ENCODE peak calls at places on chromosomes 7 and 10, in five cellular contexts. K is GM23338, J is NB4, B is HepG2, W is HFF-Myc. I is an unnamed sample.

GRCh38 chr7:35731349-35731748 is 36.4 kb upstream of the HERPUD2 start:
- DNase-seq in J (no peak), B (peak), K (no peak), W (no peak), I (no peak)

GRCh38 chr7:148590533-148590932 is at the start of gene C7orf33:
- DNase-seq in B (no peak), W (no peak), J (no peak), K (no peak), I (no peak)

GRCh38 chr7:96998765-96999164 is 6.6 kb upstream of the DLX6 start:
- DNase-seq in K (peak), B (no peak), J (no peak), W (no peak), I (no peak)

GRCh38 chr10:132302421-132302820 is 5.3 kb downstream of the STK32C start:
- DNase-seq in W (no peak), J (no peak), B (no peak), K (no peak), I (no peak)

GRCh38 chr7:37504791-37505190 is 56.1 kb upstream of the ELMO1 start:
- DNase-seq in W (no peak), J (no peak), B (no peak), K (no peak), I (no peak)

GRCh38 chr7:116779921-116780320 is 82.5 kb upstream of the CAPZA2 start:
- DNase-seq in B (no peak), W (no peak), K (no peak), J (no peak), I (no peak)

GRCh38 chr7:28675429-28675828 is 263.1 kb downstream of the CREB5 start:
- DNase-seq in B (no peak), J (no peak), K (peak), W (no peak), I (no peak)

GRCh38 chr10:63252095-63252762 is 119.1 kb downstream of the NRBF2 start:
- DNase-seq in K (peak), J (no peak), B (peak), W (no peak), I (no peak)

GRCh38 chr10:124732931-124733536 is 11.1 kb downstream of the FAM53B start:
- DNase-seq in W (no peak), B (no peak), K (no peak), J (no peak), I (no peak)

GRCh38 chr10:21372651-21373410 is 152.7 kb downstream of the SKIDA1 start:
- DNase-seq in B (no peak), W (peak), J (peak), K (peak), I (peak)

GRCh38 chr7:78443811-78444210 is 645.2 kb downstream of the PHTF2 start:
- DNase-seq in K (peak), J (no peak), B (no peak), W (no peak), I (no peak)

GRCh38 chr7:157089100-157089510 is 49.6 kb upstream of the UBE3C start:
- DNase-seq in W (no peak), B (peak), J (peak), K (no peak), I (no peak)

GRCh38 chr7:39399976-39400375 is 166.2 kb upstream of the YAE1 start:
- DNase-seq in K (peak), B (no peak), W (no peak), J (no peak), I (no peak)

GRCh38 chr7:98230746-98231471 is 19.7 kb downstream of the BHLHA15 start:
- DNase-seq in W (no peak), B (no peak), K (no peak), J (no peak), I (no peak)

GRCh38 chr7:34128762-34129161 is 223.4 kb downstream of the BMPER start:
- DNase-seq in K (no peak), B (no peak), W (peak), J (no peak), I (peak)

GRCh38 chr10:58746470-58747185 is 234.0 kb downstream of the BICC1 start:
- DNase-seq in J (no peak), K (peak), B (no peak), W (no peak), I (no peak)

GRCh38 chr7:150368884-150369739 is 490 bp downstream of the REPIN1 start:
- DNase-seq in K (peak), W (no peak), B (peak), J (peak), I (no peak)

GRCh38 chr10:89206402-89207180 is 526 bp downstream of the CH25H start:
- DNase-seq in K (peak), B (no peak), J (peak), W (no peak), I (no peak)

GRCh38 chr7:70588610-70589009 is 543.3 kb upstream of the GALNT17 start:
- DNase-seq in W (no peak), K (no peak), B (no peak), J (no peak), I (no peak)

GRCh38 chr7:70589590-70589989 is 542.4 kb upstream of the GALNT17 start:
- DNase-seq in J (no peak), B (no peak), K (no peak), W (no peak), I (no peak)

GRCh38 chr7:70587739-70588138 is 544.2 kb upstream of the GALNT17 start:
- DNase-seq in W (no peak), B (peak), K (no peak), J (no peak), I (no peak)

GRCh38 chr7:70588151-70588550 is 543.8 kb upstream of the GALNT17 start:
- DNase-seq in B (no peak), W (no peak), K (no peak), J (no peak), I (no peak)

GRCh38 chr7:70589010-70589409 is 542.9 kb upstream of the GALNT17 start:
- DNase-seq in W (no peak), B (no peak), J (no peak), K (peak), I (no peak)
- TF ChIP-seq CTCF in W (no peak), B (no peak), J (no peak), K (peak), I (no peak)

DNA sequence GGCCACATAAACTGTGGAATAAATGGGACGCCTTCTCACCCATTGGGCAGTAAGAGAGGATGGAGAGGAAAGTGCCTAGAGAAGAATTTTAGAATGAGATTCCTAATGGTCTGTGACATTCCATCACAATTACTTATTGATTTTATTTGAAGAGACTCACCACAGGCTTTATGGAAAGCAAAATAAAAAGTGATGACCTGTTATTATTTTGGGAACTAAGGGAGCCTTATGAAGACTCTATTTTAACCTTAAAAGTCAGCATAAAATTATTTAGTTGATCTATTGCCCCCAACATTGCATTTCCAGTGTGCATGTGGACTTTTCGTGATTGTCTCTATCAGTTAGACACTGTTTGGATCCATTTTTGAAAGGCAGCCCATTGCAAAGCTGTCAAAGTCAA is 107.5 kb downstream of the PCLO start:
- DNase-seq in K (no peak), W (no peak), J (no peak), B (no peak), I (no peak)
- H3K4me3 ChIP-seq in K (no peak), W (no peak), J (no peak), B (no peak), I (no peak)

GRCh38 chr10:95693668-95694534 is at the start of gene TCTN3:
- DNase-seq in B (peak), W (peak), K (peak), J (peak), I (peak)

GRCh38 chr10:95693331-95693667 is 428 bp downstream of the TCTN3 start:
- DNase-seq in B (no peak), K (peak), W (no peak), J (peak), I (no peak)

GRCh38 chr10:95683966-95684365 is 9.8 kb downstream of the TCTN3 start:
- DNase-seq in B (no peak), W (no peak), J (no peak), K (no peak), I (no peak)

DNA sequence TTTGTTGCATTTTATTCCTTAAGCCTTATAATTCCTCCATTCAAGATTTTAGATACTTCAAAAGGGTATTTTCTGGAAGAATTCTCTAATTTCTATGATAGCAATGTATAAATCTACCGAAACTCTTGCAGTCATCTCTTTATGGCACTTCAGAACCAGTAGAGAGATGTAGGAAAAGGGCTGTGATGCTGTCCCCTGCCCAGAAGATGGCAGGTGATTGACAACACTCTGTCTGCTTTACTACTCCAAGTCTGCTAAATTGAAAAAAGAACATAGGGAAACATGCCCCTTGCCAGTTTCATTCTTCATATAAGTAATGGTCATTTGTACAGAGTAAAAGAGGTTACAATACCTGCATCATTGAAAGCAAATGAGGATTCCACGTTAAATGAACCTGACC is 5.1 kb downstream of the TCTN3 start:
- DNase-seq in J (peak), B (no peak), W (no peak), K (no peak), I (no peak)
- TF ChIP-seq CTCF in J (no peak), B (no peak), W (no peak), K (no peak), I (no peak)

DNA sequence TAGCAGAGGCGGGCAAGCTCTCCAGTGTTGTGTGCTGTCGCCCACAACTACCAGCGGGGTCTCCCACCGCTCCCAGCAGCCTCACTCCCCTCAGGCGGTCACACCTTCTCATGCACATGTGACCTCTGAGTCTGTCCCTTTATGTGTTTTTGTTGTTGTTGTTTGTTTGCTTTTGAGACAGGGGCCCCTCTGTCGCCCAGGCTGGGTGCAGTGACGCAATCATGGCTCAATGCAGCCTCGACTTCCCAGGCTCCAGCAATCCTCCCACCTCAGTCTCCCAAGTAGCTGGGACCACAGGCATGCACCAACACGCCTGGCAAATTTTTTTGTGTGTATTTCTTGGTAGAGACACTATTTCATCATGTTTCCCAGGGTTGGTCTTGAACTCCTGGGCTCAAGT is 1.5 kb downstream of the CPSF4 start:
- DNase-seq in J (no peak), B (no peak), W (no peak), K (peak), I (peak)
- H3K4me3 ChIP-seq in J (peak), B (peak), W (peak), K (peak), I (peak)

DNA sequence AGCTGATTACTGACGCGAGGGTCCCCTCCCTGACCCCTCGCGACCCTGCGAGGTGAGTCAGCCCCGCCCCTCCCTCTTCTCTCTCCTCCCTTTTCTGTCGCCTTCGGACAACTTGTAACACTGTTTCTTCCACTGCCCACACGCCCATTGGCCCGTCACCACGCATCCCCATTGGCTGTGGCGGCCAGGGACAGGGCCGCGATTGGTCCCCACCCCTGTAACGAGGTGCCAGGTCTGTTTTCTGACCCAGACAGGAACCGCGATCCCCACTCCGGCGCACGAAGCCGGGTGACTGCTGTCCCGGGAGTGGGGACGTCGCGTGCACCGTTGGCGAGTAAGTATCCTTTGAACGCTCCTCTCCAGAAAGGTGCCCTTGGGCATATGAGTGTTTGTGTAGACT is at the start of gene STRA8:
- DNase-seq in J (no peak), W (no peak), K (no peak), B (no peak), I (no peak)
- TF ChIP-seq CTCF in J (no peak), W (no peak), K (no peak), B (no peak), I (no peak)

GRCh38 chr10:79445217-79445707 is at the start of gene ZCCHC24:
- DNase-seq in K (peak), J (peak), B (no peak), W (no peak), I (no peak)

GRCh38 chr10:79442171-79443040 is 3.0 kb downstream of the ZCCHC24 start:
- DNase-seq in W (no peak), B (no peak), K (no peak), J (no peak), I (no peak)

GRCh38 chr10:79441433-79441832 is 4.0 kb downstream of the ZCCHC24 start:
- DNase-seq in B (no peak), W (no peak), K (no peak), J (no peak), I (no peak)

GRCh38 chr10:79444243-79445119 is 943 bp downstream of the ZCCHC24 start:
- DNase-seq in B (no peak), J (peak), K (peak), W (no peak), I (no peak)

DNA sequence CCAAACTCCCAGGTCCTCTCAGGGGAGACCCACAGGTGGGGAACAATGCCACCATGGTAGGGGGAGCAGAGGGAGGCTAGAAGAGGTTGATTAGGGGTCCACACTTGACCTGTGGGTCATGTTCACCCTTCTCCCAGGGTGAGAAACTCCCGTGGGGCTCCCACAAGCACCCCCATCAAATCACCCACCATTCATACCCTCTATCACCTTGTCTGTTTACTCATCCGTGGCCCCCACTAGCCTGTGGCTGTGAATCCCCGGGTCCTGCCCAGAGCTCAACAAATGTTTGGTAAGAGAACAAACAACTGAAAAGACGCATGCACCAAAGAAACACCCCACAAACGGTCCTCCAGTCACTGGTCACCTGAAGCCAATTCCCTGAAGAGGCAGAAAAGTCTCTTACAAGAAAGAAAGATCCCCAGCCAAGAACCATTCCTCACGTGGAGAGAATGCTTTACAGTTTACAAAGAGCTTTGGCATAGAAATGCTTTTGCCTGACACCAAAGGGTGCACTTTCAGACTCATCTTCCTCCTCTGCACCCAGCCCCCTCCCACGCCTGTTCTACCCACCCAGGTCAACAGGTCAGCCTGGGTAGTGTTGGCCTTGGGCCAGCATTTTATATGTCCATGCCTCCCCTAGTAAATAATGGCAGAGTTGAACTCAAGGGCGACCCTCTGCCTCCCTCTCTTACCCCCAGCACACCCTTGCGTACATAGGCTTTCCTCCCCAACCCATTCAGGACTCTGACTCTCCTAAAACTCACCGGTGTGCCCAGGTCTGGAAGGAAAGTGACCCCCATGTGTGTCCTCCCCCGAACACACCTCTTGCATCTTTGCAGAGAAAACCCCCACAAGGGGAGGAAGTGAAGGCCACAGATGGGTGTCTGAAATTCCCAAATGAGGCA is 1.8 kb downstream of the ZCCHC24 start:
- DNase-seq in W (no peak), J (peak), K (no peak), B (no peak), I (no peak)
- H3K4me3 ChIP-seq in W (peak), J (peak), K (peak), B (peak), I (peak)

GRCh38 chr10:48442809-48443177 is 136.3 kb downstream of the MAPK8 start:
- DNase-seq in J (no peak), B (no peak), K (no peak), W (no peak), I (no peak)

GRCh38 chr10:48445932-48446331 is 139.5 kb downstream of the MAPK8 start:
- DNase-seq in W (no peak), J (no peak), K (no peak), B (no peak), I (no peak)

GRCh38 chr10:48444861-48445841 is 138.7 kb downstream of the MAPK8 start:
- DNase-seq in J (no peak), K (peak), B (peak), W (no peak), I (no peak)

GRCh38 chr10:48442090-48442808 is 135.8 kb downstream of the MAPK8 start:
- DNase-seq in B (no peak), W (no peak), K (no peak), J (no peak), I (no peak)

DNA sequence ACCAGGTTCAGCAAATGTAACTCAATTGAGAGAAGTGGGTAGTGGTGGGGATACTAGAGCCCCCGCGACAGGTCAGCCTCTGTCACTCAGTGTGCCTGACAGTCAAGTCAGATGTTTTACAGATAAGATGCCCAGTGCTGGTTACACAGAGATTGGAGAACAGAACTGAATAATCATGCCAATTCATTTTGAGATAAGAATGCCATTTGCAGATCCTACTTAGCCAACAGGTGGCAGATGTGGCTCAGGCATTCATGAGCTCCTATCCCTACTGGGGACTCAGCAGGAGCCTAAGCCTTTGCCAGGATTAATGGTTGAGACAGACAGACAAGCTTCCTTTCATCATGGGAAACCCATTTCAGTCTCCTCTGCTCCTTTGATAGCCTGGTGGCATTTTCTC is 137.8 kb downstream of the MAPK8 start:
- DNase-seq in K (peak), B (peak), W (no peak), J (peak), I (peak)
- TF ChIP-seq CTCF in K (peak), B (peak), W (peak), J (peak), I (peak)

DNA sequence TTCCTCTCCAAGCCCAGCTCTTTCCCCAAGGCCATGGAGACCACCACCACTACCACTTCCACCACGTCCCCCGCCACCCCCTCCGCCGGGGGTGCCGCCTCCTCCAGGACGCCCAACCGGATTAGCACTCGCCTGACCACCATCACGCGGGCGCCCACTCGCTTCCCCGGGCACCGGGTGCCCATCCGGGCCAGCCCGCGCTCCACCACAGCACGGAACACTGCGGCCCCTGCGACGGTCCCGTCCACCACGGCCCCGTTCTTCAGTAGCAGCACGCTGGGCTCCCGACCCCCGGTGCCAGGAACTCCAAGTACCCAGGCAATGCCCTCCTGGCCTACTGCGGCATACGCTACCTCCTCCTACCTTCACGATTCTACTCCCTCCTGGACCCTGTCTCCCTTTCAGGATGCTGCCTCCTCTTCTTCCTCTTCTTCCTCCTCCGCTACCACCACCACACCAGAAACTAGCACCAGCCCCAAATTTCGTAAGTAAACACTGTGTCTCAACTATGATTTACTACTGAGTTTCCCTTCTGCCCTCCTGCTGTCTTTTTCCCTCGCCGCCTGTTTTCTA is 772 bp downstream of the NRG3 start:
- DNase-seq in B (no peak), J (no peak), W (no peak), K (peak), I (no peak)
- H3K4me3 ChIP-seq in B (no peak), J (no peak), W (no peak), K (peak), I (no peak)

DNA sequence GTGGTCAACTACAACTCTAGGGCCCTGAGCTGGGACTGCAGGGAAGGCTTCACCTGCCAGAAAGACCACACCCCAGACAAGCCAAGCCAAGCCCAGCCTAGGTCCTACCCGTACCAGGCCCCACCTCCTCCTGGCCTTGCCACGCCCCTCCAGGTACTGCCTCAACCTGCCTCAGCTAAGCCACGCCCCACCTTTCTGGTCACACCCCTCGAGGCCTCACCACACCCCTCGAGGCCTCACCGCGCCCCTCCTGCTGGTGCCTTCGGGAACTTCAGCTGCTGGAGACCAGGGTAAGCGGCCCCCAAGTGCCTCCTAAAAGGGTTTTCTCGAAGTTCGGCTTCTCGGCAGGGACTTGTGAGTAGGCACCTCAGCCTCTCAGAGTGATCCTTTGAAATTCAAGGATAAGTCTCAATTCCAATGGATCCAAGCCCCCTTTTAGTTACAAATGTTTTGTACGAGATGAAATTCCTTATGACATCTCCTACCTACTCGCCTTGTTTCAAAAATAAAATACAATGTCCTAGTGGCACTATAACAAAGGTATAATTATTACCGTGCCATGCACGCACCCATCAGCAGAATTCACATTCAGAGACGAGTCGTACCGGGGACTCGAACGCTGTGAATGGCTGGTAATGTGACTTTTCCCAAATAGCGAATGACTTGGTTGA is 171.2 kb downstream of the ARHGAP21 start:
- DNase-seq in J (peak), W (no peak), B (peak), K (peak), I (no peak)
- TF ChIP-seq CTCF in J (no peak), W (peak), B (peak), K (peak), I (peak)

I was measured in AG09309.